ENCODE peak calls at places on chromosome 5, in four cellular contexts. P is GM23248, B is heart right ventricle, V is AG10803. S is an unnamed sample.

GRCh38 chr5:127757576-127757975 is 54.4 kb downstream of the CCDC192 start:
- DNase-seq in V (peak), P (peak), B (peak), S (peak)

GRCh38 chr5:82313016-82313415 is 34.9 kb upstream of the RPS23 start:
- DNase-seq in P (peak), B (no peak), V (peak), S (peak)

GRCh38 chr5:9148242-9148641 is 397.6 kb downstream of the SEMA5A start:
- DNase-seq in B (no peak), V (no peak), P (peak), S (peak)

GRCh38 chr5:136769900-136770684 is 404.7 kb upstream of the TRPC7 start:
- DNase-seq in P (peak), B (peak), V (peak), S (peak)

GRCh38 chr5:143642791-143643190 is 169.2 kb upstream of the HMHB1 start:
- DNase-seq in P (peak), V (peak), B (no peak), S (peak)

GRCh38 chr5:140967226-140967893 is 1.1 kb downstream of the PCDHAC2 start:
- DNase-seq in P (no peak), B (no peak), V (no peak), S (no peak)

GRCh38 chr5:172059661-172060100 is 53.2 kb upstream of the FBXW11 start:
- DNase-seq in V (no peak), B (no peak), P (peak), S (peak)

GRCh38 chr5:154849791-154850201 is 607 bp downstream of the FAXDC2 start:
- DNase-seq in V (peak), P (peak), B (no peak), S (peak)

GRCh38 chr5:177439518-177440053 is 7.0 kb upstream of the PRR7 start:
- DNase-seq in V (no peak), B (no peak), P (no peak), S (no peak)

GRCh38 chr5:171848487-171848886 is 62.9 kb downstream of the SMIM23 start:
- DNase-seq in B (no peak), V (no peak), P (no peak), S (no peak)

GRCh38 chr5:52604151-52604550 is 183.6 kb upstream of the ITGA1 start:
- DNase-seq in V (no peak), P (no peak), B (no peak), S (no peak)

GRCh38 chr5:154196955-154197652 is 6.6 kb downstream of the GALNT10 start:
- DNase-seq in B (no peak), V (peak), P (no peak), S (peak)

GRCh38 chr5:137997726-137998213 is 35.1 kb downstream of the FAM13B start:
- DNase-seq in B (no peak), V (no peak), P (peak), S (peak)

GRCh38 chr5:122673343-122673742 is 101.5 kb upstream of the SNX2 start:
- DNase-seq in B (peak), P (peak), V (peak), S (peak)

GRCh38 chr5:180329138-180329435 is 24.0 kb downstream of the GFPT2 start:
- DNase-seq in V (no peak), B (no peak), P (no peak), S (no peak)

GRCh38 chr5:54226215-54226614 is 84.2 kb downstream of the ARL15 start:
- DNase-seq in V (peak), P (no peak), B (no peak), S (peak)

GRCh38 chr5:38022621-38023020 is 182.8 kb upstream of the GDNF start:
- DNase-seq in V (no peak), B (no peak), P (no peak), S (no peak)

GRCh38 chr5:148697177-148697820 is 43.0 kb upstream of the HTR4 start:
- DNase-seq in P (peak), V (peak), B (no peak), S (peak)

GRCh38 chr5:16453609-16454008 is 12.0 kb downstream of the ZNF622 start:
- DNase-seq in B (no peak), P (no peak), V (no peak), S (no peak)

GRCh38 chr5:16457853-16458252 is 7.7 kb downstream of the ZNF622 start:
- DNase-seq in V (no peak), P (peak), B (no peak), S (no peak)

GRCh38 chr5:87076931-87077330 is 190.8 kb upstream of the RASA1 start:
- DNase-seq in B (no peak), P (peak), V (no peak), S (no peak)

GRCh38 chr5:176985516-176985915 is 21.1 kb downstream of the UIMC1 start:
- DNase-seq in B (no peak), P (no peak), V (no peak), S (no peak)

GRCh38 chr5:29208026-29208425 is 1985.5 kb upstream of the CDH6 start:
- DNase-seq in V (no peak), B (no peak), P (no peak), S (no peak)

GRCh38 chr5:154406231-154406630 is 39.6 kb upstream of the SAP30L start:
- DNase-seq in B (no peak), P (peak), V (peak), S (no peak)